ENCODE peak calls at places on chromosomes 11 and 22, in five cellular contexts. E is astrocyte of the cerebellum, V is AG04449, N is pancreas, H is AG04450. X is an unnamed sample.

GRCh38 chr11:3905080-3905953 is 49.9 kb downstream of the STIM1 start:
- DNase-seq in E (no peak), V (peak), N (no peak), H (no peak), X (peak)

GRCh38 chr11:66686801-66687750 is 9.4 kb upstream of the RBM4B start:
- DNase-seq in E (no peak), V (no peak), N (no peak), H (no peak), X (no peak)

GRCh38 chr11:67638535-67639437 is 777 bp downstream of the TBX10 start:
- DNase-seq in E (no peak), V (no peak), N (no peak), H (no peak), X (no peak)

GRCh38 chr11:124879999-124880611 is 14.9 kb downstream of the ROBO3 start:
- DNase-seq in E (no peak), V (no peak), N (no peak), H (no peak), X (no peak)

GRCh38 chr11:93547028-93547427 is 3.8 kb upstream of the SMCO4 start:
- DNase-seq in E (no peak), V (no peak), N (no peak), H (no peak), X (no peak)

GRCh38 chr22:31932863-31933262 is 11.5 kb upstream of the YWHAH start:
- DNase-seq in E (no peak), V (no peak), N (no peak), H (no peak), X (no peak)

GRCh38 chr11:76562541-76562940 is 108.0 kb downstream of the LRRC32 start:
- DNase-seq in E (no peak), V (no peak), N (no peak), H (no peak), X (no peak)

GRCh38 chr11:119728226-119728626 is 774 bp downstream of the NECTIN1 start:
- DNase-seq in E (no peak), V (no peak), N (peak), H (no peak), X (no peak)

GRCh38 chr11:25711008-25711407 is 620.9 kb upstream of the ANO3 start:
- DNase-seq in E (no peak), V (no peak), N (no peak), H (no peak), X (no peak)

GRCh38 chr11:62788991-62789390 is 1.8 kb downstream of the TMEM179B start:
- DNase-seq in E (no peak), V (no peak), N (no peak), H (no peak), X (no peak)

GRCh38 chr11:78228467-78228866 is 39.7 kb downstream of the USP35 start:
- DNase-seq in E (no peak), V (no peak), N (peak), H (peak), X (no peak)

GRCh38 chr11:67627394-67627787 is 2.3 kb downstream of the NUDT8 start:
- DNase-seq in E (no peak), V (no peak), N (no peak), H (no peak), X (no peak)

GRCh38 chr11:3826721-3827120 is 14.0 kb downstream of the RHOG start:
- DNase-seq in E (no peak), V (no peak), N (no peak), H (no peak), X (no peak)

GRCh38 chr11:45094958-45095690 is 51.3 kb upstream of the PRDM11 start:
- DNase-seq in E (no peak), V (no peak), N (no peak), H (no peak), X (no peak)

GRCh38 chr11:10898763-10899541 is 41.1 kb upstream of the ZBED5 start:
- DNase-seq in E (no peak), V (no peak), N (no peak), H (no peak), X (no peak)

GRCh38 chr11:57463596-57464342 is 3.4 kb downstream of the RTN4RL2 start:
- DNase-seq in E (no peak), V (no peak), N (no peak), H (no peak), X (no peak)

GRCh38 chr11:124682443-124682842 is 8.7 kb downstream of the SPA17 start:
- DNase-seq in E (no peak), V (no peak), N (no peak), H (no peak), X (no peak)

GRCh38 chr11:45446426-45446825 is 160.3 kb upstream of the SYT13 start:
- DNase-seq in E (no peak), V (no peak), N (no peak), H (no peak), X (no peak)

GRCh38 chr11:58573451-58574104 is 2.1 kb downstream of the LPXN start:
- DNase-seq in E (peak), V (no peak), N (peak), H (peak), X (peak)

GRCh38 chr11:58494096-58494495 is 13.8 kb downstream of the OR5B21 start:
- DNase-seq in E (no peak), V (no peak), N (no peak), H (no peak), X (peak)

GRCh38 chr11:122732342-122733300 is 77.1 kb downstream of the UBASH3B start:
- DNase-seq in E (no peak), V (no peak), N (no peak), H (no peak), X (no peak)

GRCh38 chr11:78646564-78647185 is 72.0 kb upstream of the NARS2 start:
- DNase-seq in E (peak), V (no peak), N (peak), H (no peak), X (no peak)

GRCh38 chr11:93537022-93537421 is 6.2 kb downstream of the SMCO4 start:
- DNase-seq in E (no peak), V (no peak), N (peak), H (no peak), X (no peak)

GRCh38 chr22:35634981-35635540 is 13.2 kb upstream of the APOL6 start:
- DNase-seq in E (no peak), V (no peak), N (no peak), H (no peak), X (no peak)

GRCh38 chr11:2777396-2777795 is 77.6 kb upstream of the KCNQ1OT1 start:
- DNase-seq in E (no peak), V (no peak), N (peak), H (no peak), X (no peak)

GRCh38 chr11:86192858-86193257 is 51.7 kb upstream of the EED start:
- DNase-seq in E (no peak), V (no peak), N (no peak), H (no peak), X (no peak)

GRCh38 chr11:58318532-58318931 is 40.3 kb downstream of the OR5B17 start:
- DNase-seq in E (no peak), V (no peak), N (no peak), H (no peak), X (peak)

GRCh38 chr11:92224394-92225205 is at the start of gene FAT3:
- DNase-seq in E (peak), V (no peak), N (no peak), H (peak), X (peak)

GRCh38 chr11:125679397-125679796 is 1.2 kb downstream of the ACRV1 start:
- DNase-seq in E (no peak), V (no peak), N (no peak), H (no peak), X (no peak)

GRCh38 chr22:27513021-27513420 is 288.5 kb downstream of the MN1 start:
- DNase-seq in E (no peak), V (no peak), N (no peak), H (no peak), X (no peak)

GRCh38 chr11:17764446-17765218 is 30.1 kb downstream of the KCNC1 start:
- DNase-seq in E (no peak), V (no peak), N (no peak), H (no peak), X (no peak)

GRCh38 chr11:8248786-8249185 is 14.9 kb downstream of the LMO1 start:
- DNase-seq in E (no peak), V (no peak), N (no peak), H (no peak), X (no peak)

DNA sequence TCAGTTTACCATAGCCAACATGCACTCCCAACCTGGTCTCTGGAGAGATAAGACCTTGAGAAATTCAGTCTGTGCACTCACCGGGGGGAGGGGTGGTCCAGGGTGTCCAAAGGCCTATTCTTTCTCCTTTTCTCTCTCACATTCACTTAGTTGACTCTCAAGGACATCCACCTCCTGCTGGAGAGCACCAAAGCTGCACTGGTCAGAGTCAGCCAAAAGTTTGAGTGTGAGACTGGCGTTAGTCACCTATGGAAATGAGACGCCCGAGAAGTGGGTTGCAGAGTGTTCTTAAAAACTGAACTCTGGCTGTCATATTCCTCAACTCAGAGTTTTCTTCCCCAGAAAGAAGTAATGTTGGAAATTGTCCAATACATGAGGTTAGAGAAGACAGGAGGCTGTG is 5.0 kb upstream of the UBQLNL start:
- DNase-seq in E (no peak), V (no peak), N (no peak), H (no peak), X (no peak)
- TF ChIP-seq CTCF in E (no peak), V (no peak), N (no peak), H (no peak), X (no peak)

GRCh38 chr11:84438565-84438964 is 1152.4 kb upstream of the CCDC90B start:
- DNase-seq in E (no peak), V (no peak), N (no peak), H (no peak), X (no peak)

GRCh38 chr11:84437129-84438123 is 1151.3 kb upstream of the CCDC90B start:
- DNase-seq in E (no peak), V (no peak), N (peak), H (no peak), X (no peak)
- TF ChIP-seq CTCF in E (no peak), V (no peak), N (peak), H (no peak), X (no peak)

GRCh38 chr22:23750744-23751440 is at the start of gene ZNF70:
- DNase-seq in E (peak), V (no peak), N (peak), H (peak), X (peak)
- TF ChIP-seq CTCF in E (peak), V (peak), N (no peak), H (peak), X (peak)

GRCh38 chr11:13150487-13150886 is 127.1 kb upstream of the BMAL1 start:
- DNase-seq in E (no peak), V (no peak), N (no peak), H (no peak), X (no peak)

GRCh38 chr11:13152264-13152663 is 125.3 kb upstream of the BMAL1 start:
- DNase-seq in E (no peak), V (no peak), N (no peak), H (no peak), X (no peak)

GRCh38 chr11:13149991-13150390 is 127.6 kb upstream of the BMAL1 start:
- DNase-seq in E (no peak), V (no peak), N (no peak), H (no peak), X (no peak)

GRCh38 chr11:13152736-13153541 is 124.7 kb upstream of the BMAL1 start:
- DNase-seq in E (no peak), V (no peak), N (no peak), H (no peak), X (no peak)
- TF ChIP-seq CTCF in E (peak), V (peak), N (peak), H (peak), X (peak)

DNA sequence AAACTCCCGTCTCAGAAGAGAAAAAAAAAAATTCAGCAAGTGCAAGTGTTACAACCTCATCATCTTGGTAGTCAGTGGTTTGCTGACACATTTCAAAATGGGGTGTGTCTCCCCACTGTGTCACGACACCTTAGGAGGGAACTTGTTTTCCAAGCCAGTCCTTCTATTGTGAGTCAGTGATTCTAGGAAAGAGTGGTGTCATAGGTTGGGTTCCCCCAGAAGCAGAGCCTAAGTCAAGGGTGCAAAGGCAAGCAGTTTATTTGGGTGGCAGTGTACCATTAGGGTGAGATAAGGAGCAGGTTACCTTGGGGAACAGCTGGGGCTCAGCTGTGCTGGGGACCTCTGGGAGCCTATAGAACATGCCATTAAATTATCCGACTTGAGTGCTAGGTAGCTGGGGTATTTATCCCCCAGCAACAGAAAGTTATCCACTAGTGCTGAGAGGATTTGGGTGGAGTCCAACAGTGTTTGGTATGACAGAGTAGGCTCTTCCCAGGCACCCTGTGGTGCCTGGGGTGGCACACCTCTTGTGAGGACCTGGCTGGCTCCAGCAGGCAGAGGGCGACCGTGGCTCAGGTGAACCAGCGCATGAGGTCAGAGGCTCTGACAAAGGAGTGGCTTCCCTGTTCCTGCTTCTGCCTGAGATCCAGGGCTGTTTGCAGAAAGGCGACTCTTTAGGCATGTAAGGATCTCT is 41.7 kb downstream of the KIAA1671 start:
- DNase-seq in E (no peak), V (no peak), N (no peak), H (no peak), X (no peak)
- TF ChIP-seq CTCF in E (no peak), V (no peak), N (no peak), H (no peak), X (no peak)

GRCh38 chr11:108654994-108655631 is 9.8 kb upstream of the DDX10 start:
- DNase-seq in E (peak), V (no peak), N (peak), H (no peak), X (no peak)
- TF ChIP-seq CTCF in E (peak), V (peak), N (peak), H (peak), X (peak)

GRCh38 chr11:105718641-105719040 is 108.8 kb downstream of the GRIA4 start:
- DNase-seq in E (peak), V (no peak), N (no peak), H (no peak), X (no peak)

GRCh38 chr11:105723269-105723668 is 113.4 kb downstream of the GRIA4 start:
- DNase-seq in E (no peak), V (no peak), N (no peak), H (no peak), X (no peak)

GRCh38 chr11:105719073-105719846 is 109.4 kb downstream of the GRIA4 start:
- DNase-seq in E (peak), V (peak), N (no peak), H (peak), X (no peak)

GRCh38 chr11:105720096-105720495 is 110.2 kb downstream of the GRIA4 start:
- DNase-seq in E (no peak), V (no peak), N (no peak), H (no peak), X (no peak)
- TF ChIP-seq CTCF in E (no peak), V (no peak), N (no peak), H (no peak), X (no peak)

DNA sequence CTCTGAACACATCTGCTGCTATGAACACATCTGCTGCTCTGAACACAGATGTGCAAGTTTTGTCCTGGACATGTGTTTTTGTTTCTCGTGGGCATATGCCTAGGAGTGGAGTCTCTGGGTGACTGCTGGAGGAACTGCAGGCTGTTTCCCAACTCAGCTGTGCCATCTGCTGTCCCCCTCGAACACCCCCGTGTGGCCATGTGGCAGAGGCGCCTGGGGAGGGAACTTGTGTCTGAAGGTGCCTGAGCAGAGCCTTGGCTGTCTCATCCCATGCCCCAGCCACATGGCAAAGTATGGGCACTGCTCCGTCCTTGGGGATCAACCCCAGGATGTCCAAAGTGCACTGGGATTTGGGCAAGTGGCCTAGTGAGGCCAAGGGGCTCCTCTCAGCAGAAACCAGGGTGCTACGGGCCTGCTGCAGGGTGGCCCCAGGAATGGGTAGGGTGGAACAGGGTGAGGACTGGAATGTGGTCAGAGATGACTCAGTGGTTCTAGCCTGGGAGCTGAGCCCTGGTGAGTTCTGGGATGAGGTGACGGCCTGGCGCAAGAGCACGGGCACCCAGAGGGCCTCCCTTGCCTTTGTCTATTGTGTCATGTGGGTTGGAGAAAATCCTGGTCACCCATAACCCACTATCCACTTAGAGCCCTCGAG is 14.7 kb downstream of the GATD1 start:
- DNase-seq in E (no peak), V (no peak), N (no peak), H (no peak), X (peak)
- TF ChIP-seq CTCF in E (peak), V (peak), N (no peak), H (no peak), X (peak)

DNA sequence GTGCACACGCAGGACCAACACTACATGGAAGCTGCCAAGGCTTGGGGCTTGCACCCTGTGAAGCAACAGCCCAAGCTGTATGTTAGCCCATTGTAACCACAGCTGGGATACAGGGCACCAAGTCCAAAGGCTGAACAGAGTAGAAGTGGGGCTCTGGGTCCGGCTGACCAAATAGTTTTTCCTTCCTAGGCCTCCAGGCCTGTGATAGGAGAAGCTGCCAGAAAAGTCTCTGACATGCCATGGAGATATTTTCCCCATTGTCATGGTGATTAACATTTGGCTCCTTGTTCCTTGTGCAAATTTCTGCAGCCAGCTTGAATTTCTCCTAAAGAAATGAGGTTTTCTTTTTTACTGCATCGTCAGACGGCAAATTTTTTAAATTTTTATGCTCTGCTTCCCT is 941.2 kb downstream of the FAM181B start:
- DNase-seq in E (peak), V (no peak), N (no peak), H (no peak), X (no peak)
- TF ChIP-seq CTCF in E (no peak), V (no peak), N (no peak), H (no peak), X (no peak)

GRCh38 chr11:33559567-33559966 is 141.1 kb downstream of the C11orf91 start:
- DNase-seq in E (no peak), V (no peak), N (no peak), H (no peak), X (no peak)
- TF ChIP-seq CTCF in E (no peak), V (no peak), N (no peak), H (no peak), X (no peak)

X was measured in AG09309.